ENCODE peak calls at places on chromosomes 12 and 14, in ten cellular contexts. One of them, this sample, is unnamed.

GRCh38 chr12:102059343-102059742 is 2.4 kb downstream of the WASHC3 start:
- DNase-seq in CD8-positive, alpha-beta memory T cell: no peak
- DNase-seq in heart right ventricle: no peak
- DNase-seq in endodermal cell: no peak
- DNase-seq in CD4-positive, alpha-beta T cell: no peak
- DNase-seq in HepG2: peak; percentile 89
- DNase-seq in spleen: no peak
- DNase-seq in PC-3: peak; percentile 39
- DNase-seq in pancreas: no peak
- DNase-seq in ascending aorta: no peak
- DNase-seq in this sample: no peak

GRCh38 chr12:127381043-127381668 is 885.8 kb upstream of the TMEM132C start:
- DNase-seq in CD8-positive, alpha-beta memory T cell: no peak
- DNase-seq in heart right ventricle: peak; percentile 30
- DNase-seq in endodermal cell: peak; percentile 95
- DNase-seq in CD4-positive, alpha-beta T cell: peak; percentile 2
- DNase-seq in HepG2: peak; percentile 15
- DNase-seq in spleen: no peak
- DNase-seq in PC-3: peak; percentile 85
- DNase-seq in pancreas: peak; percentile 7
- DNase-seq in ascending aorta: no peak
- DNase-seq in this sample: no peak

GRCh38 chr12:93440043-93440835 is 1.5 kb downstream of the UBE2N start:
- DNase-seq in CD8-positive, alpha-beta memory T cell: no peak
- DNase-seq in heart right ventricle: no peak
- DNase-seq in endodermal cell: no peak
- DNase-seq in CD4-positive, alpha-beta T cell: no peak
- DNase-seq in HepG2: no peak
- DNase-seq in spleen: no peak
- DNase-seq in PC-3: peak; percentile 32
- DNase-seq in pancreas: no peak
- DNase-seq in ascending aorta: no peak
- DNase-seq in this sample: no peak

GRCh38 chr12:90816353-90817089 is 138.5 kb downstream of the CCER1 start:
- DNase-seq in CD8-positive, alpha-beta memory T cell: no peak
- DNase-seq in heart right ventricle: no peak
- DNase-seq in endodermal cell: no peak
- DNase-seq in CD4-positive, alpha-beta T cell: no peak
- DNase-seq in HepG2: no peak
- DNase-seq in spleen: no peak
- DNase-seq in PC-3: peak; percentile 88
- DNase-seq in pancreas: no peak
- DNase-seq in ascending aorta: no peak
- DNase-seq in this sample: no peak

GRCh38 chr14:68801631-68802030 is 8.8 kb upstream of the ZFP36L1 start:
- DNase-seq in CD8-positive, alpha-beta memory T cell: no peak
- DNase-seq in heart right ventricle: no peak
- DNase-seq in endodermal cell: no peak
- DNase-seq in CD4-positive, alpha-beta T cell: no peak
- DNase-seq in HepG2: no peak
- DNase-seq in spleen: no peak
- DNase-seq in PC-3: no peak
- DNase-seq in pancreas: no peak
- DNase-seq in ascending aorta: no peak
- DNase-seq in this sample: no peak

GRCh38 chr12:126286203-126286602 is 1221.0 kb downstream of the AACS start:
- DNase-seq in CD8-positive, alpha-beta memory T cell: no peak
- DNase-seq in heart right ventricle: no peak
- DNase-seq in endodermal cell: no peak
- DNase-seq in CD4-positive, alpha-beta T cell: no peak
- DNase-seq in HepG2: no peak
- DNase-seq in spleen: no peak
- DNase-seq in PC-3: no peak
- DNase-seq in pancreas: peak; percentile 87
- DNase-seq in ascending aorta: no peak
- DNase-seq in this sample: no peak

GRCh38 chr14:102605026-102605425 is 12.6 kb downstream of the RCOR1 start:
- DNase-seq in CD8-positive, alpha-beta memory T cell: no peak
- DNase-seq in heart right ventricle: no peak
- DNase-seq in endodermal cell: no peak
- DNase-seq in CD4-positive, alpha-beta T cell: no peak
- DNase-seq in HepG2: no peak
- DNase-seq in spleen: no peak
- DNase-seq in PC-3: peak; percentile 31
- DNase-seq in pancreas: no peak
- DNase-seq in ascending aorta: no peak
- DNase-seq in this sample: peak; percentile 37

GRCh38 chr12:113478351-113479011 is 6.8 kb upstream of the LHX5 start:
- DNase-seq in CD8-positive, alpha-beta memory T cell: no peak
- DNase-seq in heart right ventricle: no peak
- DNase-seq in endodermal cell: peak; percentile 85
- DNase-seq in CD4-positive, alpha-beta T cell: no peak
- DNase-seq in HepG2: no peak
- DNase-seq in spleen: no peak
- DNase-seq in PC-3: no peak
- DNase-seq in pancreas: no peak
- DNase-seq in ascending aorta: no peak
- DNase-seq in this sample: no peak

GRCh38 chr12:4505381-4505986 is 33.2 kb upstream of the RAD51AP1 start:
- DNase-seq in CD8-positive, alpha-beta memory T cell: no peak
- DNase-seq in heart right ventricle: no peak
- DNase-seq in endodermal cell: no peak
- DNase-seq in CD4-positive, alpha-beta T cell: no peak
- DNase-seq in HepG2: no peak
- DNase-seq in spleen: no peak
- DNase-seq in PC-3: no peak
- DNase-seq in pancreas: no peak
- DNase-seq in ascending aorta: no peak
- DNase-seq in this sample: no peak

GRCh38 chr12:68446896-68447806 is 115.0 kb upstream of the MDM1 start:
- DNase-seq in CD8-positive, alpha-beta memory T cell: no peak
- DNase-seq in heart right ventricle: no peak
- DNase-seq in endodermal cell: peak; percentile 76
- DNase-seq in CD4-positive, alpha-beta T cell: no peak
- DNase-seq in HepG2: no peak
- DNase-seq in spleen: no peak
- DNase-seq in PC-3: no peak
- DNase-seq in pancreas: no peak
- DNase-seq in ascending aorta: no peak
- DNase-seq in this sample: no peak

GRCh38 chr12:73067616-73068015 is 795.4 kb downstream of the TRHDE start:
- DNase-seq in CD8-positive, alpha-beta memory T cell: no peak
- DNase-seq in heart right ventricle: no peak
- DNase-seq in endodermal cell: no peak
- DNase-seq in CD4-positive, alpha-beta T cell: no peak
- DNase-seq in HepG2: no peak
- DNase-seq in spleen: no peak
- DNase-seq in PC-3: no peak
- DNase-seq in pancreas: no peak
- DNase-seq in ascending aorta: no peak
- DNase-seq in this sample: no peak

DNA sequence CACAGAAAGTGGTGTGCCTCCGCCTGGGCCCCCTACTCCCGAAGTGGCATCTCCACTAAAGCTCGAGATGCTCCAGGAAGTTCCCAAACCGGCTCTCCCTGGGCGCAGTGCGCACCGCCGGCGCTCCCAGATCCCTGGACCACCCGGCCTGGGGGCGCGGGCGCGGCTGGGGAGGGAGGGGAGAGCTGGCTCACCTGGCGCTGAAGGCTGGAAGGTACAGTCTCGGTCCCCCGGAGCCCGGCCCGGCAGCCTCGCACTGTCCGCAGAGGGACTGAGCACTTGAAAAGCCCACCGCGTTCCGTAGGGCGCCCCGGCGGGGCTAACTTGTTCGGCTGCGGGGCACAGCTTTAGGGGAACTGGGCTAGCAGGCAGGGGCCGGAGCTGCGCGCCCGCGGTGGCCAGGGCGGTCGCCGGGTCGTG is 558 bp downstream of the DBX2 start:
- DNase-seq in CD8-positive, alpha-beta memory T cell: no peak
- DNase-seq in heart right ventricle: no peak
- DNase-seq in endodermal cell: peak; percentile 87
- DNase-seq in CD4-positive, alpha-beta T cell: no peak
- DNase-seq in HepG2: no peak
- DNase-seq in spleen: no peak
- DNase-seq in PC-3: no peak
- DNase-seq in pancreas: no peak
- DNase-seq in ascending aorta: no peak
- DNase-seq in this sample: no peak
- H3K27ac ChIP-seq in CD8-positive, alpha-beta memory T cell: no peak overlapping the region
- H3K27ac ChIP-seq in heart right ventricle: no peak overlapping the region
- H3K27ac ChIP-seq in endodermal cell: no peak overlapping the region
- H3K27ac ChIP-seq in CD4-positive, alpha-beta T cell: no peak overlapping the region
- H3K27ac ChIP-seq in HepG2: no peak overlapping the region
- H3K27ac ChIP-seq in spleen: no peak overlapping the region
- H3K27ac ChIP-seq in PC-3: no peak overlapping the region
- H3K27ac ChIP-seq in pancreas: no peak overlapping the region
- H3K27ac ChIP-seq in ascending aorta: no peak overlapping the region
- H3K27ac ChIP-seq in this sample: no peak overlapping the region

DNA sequence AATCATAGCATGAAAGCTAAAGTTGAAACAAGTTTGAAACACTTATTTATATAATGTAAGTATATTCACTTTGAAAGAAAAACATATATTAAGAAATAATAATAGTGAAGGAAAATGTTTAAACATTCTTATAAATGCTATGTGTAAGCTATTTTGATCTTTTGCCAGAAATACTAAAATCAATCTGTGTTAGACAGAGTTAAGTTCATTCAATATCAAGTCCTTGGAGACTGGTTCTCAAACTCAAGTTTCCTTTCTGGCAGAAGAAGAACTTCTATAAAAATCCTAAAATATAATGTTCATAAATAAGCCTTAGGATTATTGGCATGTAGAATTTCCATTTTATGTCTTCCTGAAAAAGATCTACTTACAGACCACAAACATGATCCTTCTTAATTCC is 45.3 kb downstream of the TAOK3 start:
- DNase-seq in CD8-positive, alpha-beta memory T cell: no peak
- DNase-seq in heart right ventricle: no peak
- DNase-seq in endodermal cell: no peak
- DNase-seq in CD4-positive, alpha-beta T cell: no peak
- DNase-seq in HepG2: no peak
- DNase-seq in spleen: no peak
- DNase-seq in PC-3: no peak
- DNase-seq in pancreas: no peak
- DNase-seq in ascending aorta: no peak
- DNase-seq in this sample: no peak
- H3K27ac ChIP-seq in CD8-positive, alpha-beta memory T cell: no peak overlapping the region
- H3K27ac ChIP-seq in heart right ventricle: no peak overlapping the region
- H3K27ac ChIP-seq in endodermal cell: no peak overlapping the region
- H3K27ac ChIP-seq in CD4-positive, alpha-beta T cell: no peak overlapping the region
- H3K27ac ChIP-seq in HepG2: no peak overlapping the region
- H3K27ac ChIP-seq in spleen: no peak overlapping the region
- H3K27ac ChIP-seq in PC-3: no peak overlapping the region
- H3K27ac ChIP-seq in pancreas: no peak overlapping the region
- H3K27ac ChIP-seq in ascending aorta: no peak overlapping the region
- H3K27ac ChIP-seq in this sample: no peak overlapping the region

GRCh38 chr14:104968153-104968527 is 10.0 kb downstream of the AHNAK2 start:
- DNase-seq in CD8-positive, alpha-beta memory T cell: no peak
- DNase-seq in heart right ventricle: peak; percentile 82
- DNase-seq in endodermal cell: peak; percentile 80
- DNase-seq in CD4-positive, alpha-beta T cell: no peak
- DNase-seq in HepG2: no peak
- DNase-seq in spleen: peak; percentile 74
- DNase-seq in PC-3: peak; percentile 71
- DNase-seq in pancreas: no peak
- DNase-seq in ascending aorta: no peak
- DNase-seq in this sample: peak; percentile 56

GRCh38 chr14:104968541-104969401 is 9.4 kb downstream of the AHNAK2 start:
- DNase-seq in CD8-positive, alpha-beta memory T cell: no peak
- DNase-seq in heart right ventricle: no peak
- DNase-seq in endodermal cell: peak; percentile 70
- DNase-seq in CD4-positive, alpha-beta T cell: no peak
- DNase-seq in HepG2: no peak
- DNase-seq in spleen: peak; percentile 71
- DNase-seq in PC-3: peak; percentile 53
- DNase-seq in pancreas: no peak
- DNase-seq in ascending aorta: no peak
- DNase-seq in this sample: no peak

GRCh38 chr14:104966261-104967143 is 11.7 kb downstream of the AHNAK2 start:
- DNase-seq in CD8-positive, alpha-beta memory T cell: no peak
- DNase-seq in heart right ventricle: no peak
- DNase-seq in endodermal cell: no peak
- DNase-seq in CD4-positive, alpha-beta T cell: no peak
- DNase-seq in HepG2: no peak
- DNase-seq in spleen: peak; percentile 56
- DNase-seq in PC-3: no peak
- DNase-seq in pancreas: no peak
- DNase-seq in ascending aorta: no peak
- DNase-seq in this sample: no peak

GRCh38 chr14:104967144-104967413 is 11.1 kb downstream of the AHNAK2 start:
- DNase-seq in CD8-positive, alpha-beta memory T cell: no peak
- DNase-seq in heart right ventricle: no peak
- DNase-seq in endodermal cell: no peak
- DNase-seq in CD4-positive, alpha-beta T cell: no peak
- DNase-seq in HepG2: no peak
- DNase-seq in spleen: peak; percentile 68
- DNase-seq in PC-3: no peak
- DNase-seq in pancreas: no peak
- DNase-seq in ascending aorta: no peak
- DNase-seq in this sample: no peak

DNA sequence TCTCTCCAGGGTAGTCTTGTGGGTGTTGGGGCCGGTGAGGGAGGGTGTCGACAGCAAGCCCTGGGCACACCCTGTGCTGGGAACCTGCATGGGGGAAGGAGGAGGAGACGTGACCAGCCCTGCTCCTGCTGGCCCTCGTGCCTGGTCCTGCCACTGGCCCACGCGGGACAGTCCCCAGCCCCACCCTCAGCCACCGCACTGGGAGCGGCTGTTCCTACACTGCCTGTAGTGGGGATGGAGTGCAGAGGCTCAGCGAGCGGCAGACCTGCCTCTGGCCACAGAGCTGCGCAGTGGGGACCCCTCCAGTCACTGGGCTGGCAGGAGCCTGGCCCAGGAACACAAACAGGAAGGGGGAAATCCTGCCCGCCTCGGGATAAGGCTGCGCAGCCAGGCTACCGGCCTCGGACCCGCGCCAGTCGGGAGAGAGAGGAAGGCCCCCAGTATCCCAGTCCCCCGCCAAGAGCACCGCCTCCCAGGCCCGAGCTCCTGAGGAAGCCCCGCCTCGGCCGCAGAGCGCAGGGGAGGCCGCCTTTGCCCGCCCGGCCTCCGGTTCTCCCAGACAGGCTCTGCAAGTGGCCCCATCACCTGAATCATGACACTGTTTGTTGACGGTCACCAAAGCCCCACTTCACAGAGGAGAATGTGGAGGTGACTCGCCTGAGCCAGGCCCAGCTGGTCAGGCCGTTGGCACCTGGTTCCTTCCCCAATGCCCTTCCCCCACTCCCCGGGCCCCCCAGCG is 10.6 kb downstream of the AHNAK2 start:
- DNase-seq in CD8-positive, alpha-beta memory T cell: no peak
- DNase-seq in heart right ventricle: peak; percentile 71
- DNase-seq in endodermal cell: peak; percentile 85
- DNase-seq in CD4-positive, alpha-beta T cell: no peak
- DNase-seq in HepG2: no peak
- DNase-seq in spleen: peak; percentile 75
- DNase-seq in PC-3: peak; percentile 70
- DNase-seq in pancreas: no peak
- DNase-seq in ascending aorta: peak; percentile 55
- DNase-seq in this sample: no peak
- H3K27ac ChIP-seq in CD8-positive, alpha-beta memory T cell: no peak overlapping the region
- H3K27ac ChIP-seq in heart right ventricle: peak overlapping the region; percentile 78
- H3K27ac ChIP-seq in endodermal cell: no peak overlapping the region
- H3K27ac ChIP-seq in CD4-positive, alpha-beta T cell: no peak overlapping the region
- H3K27ac ChIP-seq in HepG2: no peak overlapping the region
- H3K27ac ChIP-seq in spleen: no peak overlapping the region
- H3K27ac ChIP-seq in PC-3: peak overlapping the region; percentile 61
- H3K27ac ChIP-seq in pancreas: peak overlapping the region; percentile 30
- H3K27ac ChIP-seq in ascending aorta: peak overlapping the region; percentile 80
- H3K27ac ChIP-seq in this sample: peak overlapping the region; percentile 80

GRCh38 chr14:21087294-21088091 is 11.0 kb downstream of the ZNF219 start:
- DNase-seq in CD8-positive, alpha-beta memory T cell: peak; percentile 90
- DNase-seq in heart right ventricle: no peak
- DNase-seq in endodermal cell: peak; percentile 84
- DNase-seq in CD4-positive, alpha-beta T cell: peak; percentile 25
- DNase-seq in HepG2: no peak
- DNase-seq in spleen: peak; percentile 85
- DNase-seq in PC-3: peak; percentile 53
- DNase-seq in pancreas: no peak
- DNase-seq in ascending aorta: no peak
- DNase-seq in this sample: no peak
- H3K27ac ChIP-seq in CD8-positive, alpha-beta memory T cell: peak overlapping the region; percentile 78
- H3K27ac ChIP-seq in heart right ventricle: peak overlapping the region; percentile 9
- H3K27ac ChIP-seq in endodermal cell: peak overlapping the region; percentile 78
- H3K27ac ChIP-seq in CD4-positive, alpha-beta T cell: peak overlapping the region; percentile 74
- H3K27ac ChIP-seq in HepG2: no peak overlapping the region
- H3K27ac ChIP-seq in spleen: peak overlapping the region; percentile 80
- H3K27ac ChIP-seq in PC-3: no peak overlapping the region
- H3K27ac ChIP-seq in pancreas: no peak overlapping the region
- H3K27ac ChIP-seq in ascending aorta: peak overlapping the region; percentile 66
- H3K27ac ChIP-seq in this sample: no peak overlapping the region